ENCODE peak calls at places on chromosomes 6 and 20, in ten cellular contexts. One of them, this sample, is unnamed.

GRCh38 chr6:47288245-47289090 is 21.2 kb downstream of the TNFRSF21 start:
- DNase-seq in left lung: no peak
- DNase-seq in right atrium auricular region: no peak
- DNase-seq in SJSA1: no peak
- DNase-seq in GM23248: no peak
- DNase-seq in HFF-Myc: no peak
- DNase-seq in AG04450: no peak
- DNase-seq in HepG2: no peak
- DNase-seq in colonic mucosa: no peak
- DNase-seq in AG10803: no peak
- DNase-seq in this sample: no peak

GRCh38 chr6:63816979-63817436 is 181.4 kb downstream of the PHF3 start:
- DNase-seq in colonic mucosa: no peak
- DNase-seq in right atrium auricular region: no peak
- DNase-seq in GM23248: peak
- DNase-seq in AG04450: no peak
- DNase-seq in left lung: no peak
- DNase-seq in AG10803: no peak
- DNase-seq in HFF-Myc: no peak
- DNase-seq in SJSA1: no peak
- DNase-seq in HepG2: peak
- DNase-seq in this sample: peak

GRCh38 chr20:45592574-45593189 is 13.6 kb upstream of the WFDC8 start:
- DNase-seq in GM23248: peak
- DNase-seq in AG04450: no peak
- DNase-seq in AG10803: peak
- DNase-seq in SJSA1: no peak
- DNase-seq in colonic mucosa: peak
- DNase-seq in HFF-Myc: peak
- DNase-seq in HepG2: peak
- DNase-seq in right atrium auricular region: no peak
- DNase-seq in left lung: no peak
- DNase-seq in this sample: peak

GRCh38 chr6:116682334-116682712 is 1.3 kb downstream of the KPNA5 start:
- DNase-seq in left lung: no peak
- DNase-seq in GM23248: peak
- DNase-seq in AG04450: no peak
- DNase-seq in right atrium auricular region: no peak
- DNase-seq in colonic mucosa: no peak
- DNase-seq in HepG2: no peak
- DNase-seq in SJSA1: no peak
- DNase-seq in AG10803: peak
- DNase-seq in HFF-Myc: no peak
- DNase-seq in this sample: peak

GRCh38 chr6:129744201-129744879 is 34.4 kb upstream of the ARHGAP18 start:
- DNase-seq in HFF-Myc: peak
- DNase-seq in GM23248: peak
- DNase-seq in left lung: no peak
- DNase-seq in right atrium auricular region: no peak
- DNase-seq in AG04450: peak
- DNase-seq in HepG2: peak
- DNase-seq in colonic mucosa: peak
- DNase-seq in AG10803: peak
- DNase-seq in SJSA1: peak
- DNase-seq in this sample: peak

GRCh38 chr20:20657092-20657491 is 55.4 kb downstream of the RALGAPA2 start:
- DNase-seq in AG10803: no peak
- DNase-seq in colonic mucosa: no peak
- DNase-seq in left lung: no peak
- DNase-seq in SJSA1: no peak
- DNase-seq in HepG2: no peak
- DNase-seq in HFF-Myc: no peak
- DNase-seq in right atrium auricular region: no peak
- DNase-seq in GM23248: no peak
- DNase-seq in AG04450: no peak
- DNase-seq in this sample: no peak

GRCh38 chr6:120584111-120584760 is 750.0 kb downstream of the TBC1D32 start:
- DNase-seq in right atrium auricular region: no peak
- DNase-seq in GM23248: no peak
- DNase-seq in AG10803: no peak
- DNase-seq in AG04450: no peak
- DNase-seq in HepG2: no peak
- DNase-seq in colonic mucosa: no peak
- DNase-seq in SJSA1: no peak
- DNase-seq in left lung: no peak
- DNase-seq in HFF-Myc: no peak
- DNase-seq in this sample: no peak

GRCh38 chr20:50267041-50267865 is 76.6 kb downstream of the CEBPB start:
- DNase-seq in colonic mucosa: peak
- DNase-seq in GM23248: peak
- DNase-seq in HFF-Myc: no peak
- DNase-seq in right atrium auricular region: peak
- DNase-seq in AG10803: peak
- DNase-seq in SJSA1: peak
- DNase-seq in left lung: peak
- DNase-seq in HepG2: peak
- DNase-seq in AG04450: no peak
- DNase-seq in this sample: peak

GRCh38 chr20:46683068-46683477 is 6.2 kb downstream of the TP53RK start:
- DNase-seq in left lung: no peak
- DNase-seq in SJSA1: no peak
- DNase-seq in GM23248: no peak
- DNase-seq in HepG2: no peak
- DNase-seq in AG10803: no peak
- DNase-seq in AG04450: no peak
- DNase-seq in right atrium auricular region: no peak
- DNase-seq in colonic mucosa: no peak
- DNase-seq in HFF-Myc: no peak
- DNase-seq in this sample: peak

GRCh38 chr20:46680684-46681031 is 8.6 kb downstream of the TP53RK start:
- DNase-seq in AG04450: no peak
- DNase-seq in GM23248: no peak
- DNase-seq in HepG2: no peak
- DNase-seq in SJSA1: no peak
- DNase-seq in right atrium auricular region: no peak
- DNase-seq in colonic mucosa: no peak
- DNase-seq in left lung: no peak
- DNase-seq in AG10803: no peak
- DNase-seq in HFF-Myc: no peak
- DNase-seq in this sample: no peak

GRCh38 chr20:46681032-46681854 is 8.0 kb downstream of the TP53RK start:
- DNase-seq in AG10803: peak
- DNase-seq in right atrium auricular region: peak
- DNase-seq in colonic mucosa: peak
- DNase-seq in HepG2: peak
- DNase-seq in GM23248: peak
- DNase-seq in AG04450: no peak
- DNase-seq in HFF-Myc: no peak
- DNase-seq in SJSA1: no peak
- DNase-seq in left lung: no peak
- DNase-seq in this sample: peak

GRCh38 chr20:46683620-46683938 is 5.7 kb downstream of the TP53RK start:
- DNase-seq in HFF-Myc: no peak
- DNase-seq in left lung: no peak
- DNase-seq in right atrium auricular region: no peak
- DNase-seq in colonic mucosa: no peak
- DNase-seq in AG10803: no peak
- DNase-seq in GM23248: no peak
- DNase-seq in HepG2: no peak
- DNase-seq in SJSA1: no peak
- DNase-seq in AG04450: no peak
- DNase-seq in this sample: no peak

DNA sequence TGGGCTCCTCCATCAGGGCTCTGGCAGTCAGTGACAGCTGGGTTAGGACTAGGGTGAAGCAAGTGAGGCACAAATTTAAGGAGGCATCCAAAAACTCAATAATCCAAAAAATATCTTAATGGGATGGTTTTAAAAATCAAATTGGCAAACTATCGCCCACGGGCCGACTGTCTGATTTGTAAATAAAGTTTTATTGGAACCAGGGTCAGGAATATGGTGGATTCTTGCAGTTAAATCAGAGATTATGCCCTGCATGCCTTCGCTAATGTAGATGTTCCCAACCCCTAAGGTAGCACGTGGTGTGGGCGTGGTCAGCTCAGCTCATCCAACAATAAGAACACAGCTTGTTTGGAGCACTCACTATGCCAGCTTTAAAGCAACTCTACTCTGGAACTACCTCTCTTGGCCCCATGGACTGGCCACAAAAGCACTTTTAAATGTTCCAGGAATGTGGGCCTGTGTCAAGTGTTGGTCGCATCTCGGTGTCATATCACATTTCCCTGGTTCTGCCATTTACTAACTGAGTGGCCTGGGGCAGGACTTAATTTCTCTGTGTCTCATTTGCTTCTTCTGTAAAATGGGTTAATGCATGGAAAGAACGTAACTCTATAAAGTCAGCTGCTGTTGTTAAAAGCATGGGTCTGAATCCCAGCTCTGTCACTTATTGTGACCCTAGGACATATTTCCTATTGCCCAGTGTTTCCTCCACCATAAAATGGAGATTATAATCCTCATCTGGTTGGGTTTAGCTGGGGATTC is 7.0 kb downstream of the TP53RK start:
- DNase-seq in right atrium auricular region: no peak
- DNase-seq in AG10803: no peak
- DNase-seq in HFF-Myc: no peak
- DNase-seq in HepG2: no peak
- DNase-seq in left lung: no peak
- DNase-seq in SJSA1: no peak
- DNase-seq in colonic mucosa: no peak
- DNase-seq in AG04450: no peak
- DNase-seq in GM23248: no peak
- DNase-seq in this sample: no peak
- H3K4me3 ChIP-seq in right atrium auricular region: no peak
- H3K4me3 ChIP-seq in AG10803: no peak
- H3K4me3 ChIP-seq in HFF-Myc: peak
- H3K4me3 ChIP-seq in HepG2: no peak
- H3K4me3 ChIP-seq in left lung: no peak
- H3K4me3 ChIP-seq in SJSA1: no peak
- H3K4me3 ChIP-seq in colonic mucosa: no peak
- H3K4me3 ChIP-seq in AG04450: no peak
- H3K4me3 ChIP-seq in GM23248: no peak
- H3K4me3 ChIP-seq in this sample: peak

GRCh38 chr6:78910611-78911134 is 43.3 kb downstream of the IRAK1BP1 start:
- DNase-seq in GM23248: peak
- DNase-seq in colonic mucosa: peak
- DNase-seq in AG10803: peak
- DNase-seq in HFF-Myc: no peak
- DNase-seq in right atrium auricular region: no peak
- DNase-seq in AG04450: no peak
- DNase-seq in HepG2: no peak
- DNase-seq in SJSA1: no peak
- DNase-seq in left lung: peak
- DNase-seq in this sample: peak
- H3K4me3 ChIP-seq in GM23248: peak
- H3K4me3 ChIP-seq in colonic mucosa: peak
- H3K4me3 ChIP-seq in AG10803: peak
- H3K4me3 ChIP-seq in HFF-Myc: peak
- H3K4me3 ChIP-seq in right atrium auricular region: peak
- H3K4me3 ChIP-seq in AG04450: peak
- H3K4me3 ChIP-seq in HepG2: no peak
- H3K4me3 ChIP-seq in SJSA1: no peak
- H3K4me3 ChIP-seq in left lung: peak
- H3K4me3 ChIP-seq in this sample: peak

GRCh38 chr20:13220857-13221297 is at the start of gene ISM1:
- DNase-seq in GM23248: peak
- DNase-seq in HFF-Myc: no peak
- DNase-seq in AG10803: no peak
- DNase-seq in colonic mucosa: no peak
- DNase-seq in AG04450: no peak
- DNase-seq in SJSA1: no peak
- DNase-seq in right atrium auricular region: no peak
- DNase-seq in left lung: peak
- DNase-seq in HepG2: no peak
- DNase-seq in this sample: no peak

GRCh38 chr20:13221673-13222318 is 722 bp downstream of the ISM1 start:
- DNase-seq in AG04450: no peak
- DNase-seq in left lung: peak
- DNase-seq in colonic mucosa: peak
- DNase-seq in SJSA1: peak
- DNase-seq in right atrium auricular region: no peak
- DNase-seq in HFF-Myc: no peak
- DNase-seq in HepG2: peak
- DNase-seq in AG10803: peak
- DNase-seq in GM23248: peak
- DNase-seq in this sample: peak

GRCh38 chr20:13219327-13220193 is 1.5 kb upstream of the ISM1 start:
- DNase-seq in GM23248: no peak
- DNase-seq in AG10803: no peak
- DNase-seq in right atrium auricular region: no peak
- DNase-seq in HFF-Myc: no peak
- DNase-seq in SJSA1: no peak
- DNase-seq in left lung: no peak
- DNase-seq in colonic mucosa: peak
- DNase-seq in AG04450: no peak
- DNase-seq in HepG2: no peak
- DNase-seq in this sample: no peak

GRCh38 chr20:13221313-13221672 is 219 bp downstream of the ISM1 start:
- DNase-seq in colonic mucosa: no peak
- DNase-seq in right atrium auricular region: no peak
- DNase-seq in GM23248: peak
- DNase-seq in AG10803: no peak
- DNase-seq in HFF-Myc: no peak
- DNase-seq in AG04450: no peak
- DNase-seq in HepG2: no peak
- DNase-seq in SJSA1: no peak
- DNase-seq in left lung: no peak
- DNase-seq in this sample: no peak

GRCh38 chr20:13220194-13220856 is 749 bp upstream of the ISM1 start:
- DNase-seq in HepG2: no peak
- DNase-seq in left lung: peak
- DNase-seq in AG04450: no peak
- DNase-seq in SJSA1: no peak
- DNase-seq in GM23248: peak
- DNase-seq in right atrium auricular region: peak
- DNase-seq in AG10803: peak
- DNase-seq in colonic mucosa: no peak
- DNase-seq in HFF-Myc: no peak
- DNase-seq in this sample: peak
- H3K4me3 ChIP-seq in HepG2: peak
- H3K4me3 ChIP-seq in left lung: peak
- H3K4me3 ChIP-seq in AG04450: peak
- H3K4me3 ChIP-seq in SJSA1: no peak
- H3K4me3 ChIP-seq in GM23248: peak
- H3K4me3 ChIP-seq in right atrium auricular region: peak
- H3K4me3 ChIP-seq in AG10803: no peak
- H3K4me3 ChIP-seq in colonic mucosa: peak
- H3K4me3 ChIP-seq in HFF-Myc: no peak
- H3K4me3 ChIP-seq in this sample: peak

GRCh38 chr6:166643907-166644590 is 17.0 kb upstream of the RPS6KA2 start:
- DNase-seq in HepG2: no peak
- DNase-seq in right atrium auricular region: no peak
- DNase-seq in SJSA1: no peak
- DNase-seq in colonic mucosa: no peak
- DNase-seq in AG10803: no peak
- DNase-seq in AG04450: no peak
- DNase-seq in HFF-Myc: no peak
- DNase-seq in left lung: no peak
- DNase-seq in GM23248: no peak
- DNase-seq in this sample: no peak

GRCh38 chr6:166644631-166645030 is 17.6 kb upstream of the RPS6KA2 start:
- DNase-seq in left lung: no peak
- DNase-seq in AG04450: no peak
- DNase-seq in colonic mucosa: no peak
- DNase-seq in SJSA1: no peak
- DNase-seq in HFF-Myc: no peak
- DNase-seq in HepG2: no peak
- DNase-seq in GM23248: no peak
- DNase-seq in right atrium auricular region: no peak
- DNase-seq in AG10803: no peak
- DNase-seq in this sample: no peak

GRCh38 chr6:166640342-166641043 is 13.4 kb upstream of the RPS6KA2 start:
- DNase-seq in AG04450: no peak
- DNase-seq in HepG2: no peak
- DNase-seq in SJSA1: no peak
- DNase-seq in right atrium auricular region: no peak
- DNase-seq in left lung: peak
- DNase-seq in GM23248: no peak
- DNase-seq in AG10803: no peak
- DNase-seq in colonic mucosa: no peak
- DNase-seq in HFF-Myc: no peak
- DNase-seq in this sample: no peak

GRCh38 chr6:166639921-166640320 is 12.9 kb upstream of the RPS6KA2 start:
- DNase-seq in SJSA1: no peak
- DNase-seq in right atrium auricular region: no peak
- DNase-seq in AG04450: no peak
- DNase-seq in left lung: no peak
- DNase-seq in colonic mucosa: no peak
- DNase-seq in HepG2: no peak
- DNase-seq in GM23248: no peak
- DNase-seq in HFF-Myc: no peak
- DNase-seq in AG10803: no peak
- DNase-seq in this sample: no peak

GRCh38 chr6:166642646-166643045 is 15.6 kb upstream of the RPS6KA2 start:
- DNase-seq in SJSA1: no peak
- DNase-seq in left lung: no peak
- DNase-seq in HepG2: no peak
- DNase-seq in right atrium auricular region: no peak
- DNase-seq in AG04450: no peak
- DNase-seq in colonic mucosa: no peak
- DNase-seq in HFF-Myc: no peak
- DNase-seq in AG10803: no peak
- DNase-seq in GM23248: no peak
- DNase-seq in this sample: no peak
- H3K4me3 ChIP-seq in SJSA1: no peak
- H3K4me3 ChIP-seq in left lung: no peak
- H3K4me3 ChIP-seq in HepG2: no peak
- H3K4me3 ChIP-seq in right atrium auricular region: no peak
- H3K4me3 ChIP-seq in AG04450: no peak
- H3K4me3 ChIP-seq in colonic mucosa: no peak
- H3K4me3 ChIP-seq in HFF-Myc: no peak
- H3K4me3 ChIP-seq in AG10803: no peak
- H3K4me3 ChIP-seq in GM23248: no peak
- H3K4me3 ChIP-seq in this sample: no peak